ENCODE peak calls at places on chromosomes 1 and 21, in four cellular contexts. E is effector memory CD8-positive, alpha-beta T cell; D is stimulated activated CD4-positive, alpha-beta T cell treated with anti-CD3 and anti-CD28 coated beads, Interleukin-15, amount 100 ng/mL, for 24 hours; J is ascending aorta. W is an unnamed sample.

GRCh38 chr1:228194921-228195812 is 12.7 kb upstream of the OBSCN start:
- DNase-seq in E (no peak), D (no peak), J (no peak), W (no peak)

GRCh38 chr1:224959656-224960055 is 30.2 kb downstream of the DNAH14 start:
- DNase-seq in E (no peak), D (no peak), J (no peak), W (no peak)

GRCh38 chr1:192476802-192477298 is 98.7 kb upstream of the RGS1 start:
- DNase-seq in E (no peak), D (peak), J (no peak), W (no peak)

GRCh38 chr1:156310962-156311361 is 11.9 kb upstream of the VHLL start:
- DNase-seq in E (no peak), D (no peak), J (no peak), W (no peak)

GRCh38 chr1:218395916-218396315 is 50.8 kb downstream of the TGFB2 start:
- DNase-seq in E (no peak), D (no peak), J (no peak), W (no peak)

GRCh38 chr1:159030865-159031472 is 21.3 kb downstream of the IFI16 start:
- DNase-seq in E (no peak), D (no peak), J (no peak), W (no peak)

GRCh38 chr1:226626577-226626956 is 78.0 kb downstream of the STUM start:
- DNase-seq in E (peak), D (peak), J (peak), W (peak)

GRCh38 chr21:31176725-31177124 is 138.4 kb upstream of the KRTAP19-8 start:
- DNase-seq in E (no peak), D (no peak), J (no peak), W (no peak)

GRCh38 chr1:28512058-28512611 is 6.3 kb downstream of the RCC1 start:
- DNase-seq in E (no peak), D (peak), J (no peak), W (no peak)

GRCh38 chr1:180505732-180506335 is 3.5 kb upstream of the ACBD6 start:
- DNase-seq in E (no peak), D (no peak), J (no peak), W (no peak)

GRCh38 chr21:43316156-43316845 is 110.6 kb downstream of the SIK1 start:
- DNase-seq in E (no peak), D (no peak), J (no peak), W (no peak)

GRCh38 chr1:66436378-66437135 is 97.4 kb upstream of the SGIP1 start:
- DNase-seq in E (peak), D (peak), J (no peak), W (peak)

GRCh38 chr1:107687846-107688753 is 276.9 kb downstream of the VAV3 start:
- DNase-seq in E (no peak), D (no peak), J (no peak), W (no peak)

GRCh38 chr1:55428944-55429931 is 214.1 kb upstream of the USP24 start:
- DNase-seq in E (no peak), D (no peak), J (peak), W (no peak)

GRCh38 chr1:181910905-181911304 is 150.6 kb downstream of the ZNF648 start:
- DNase-seq in E (no peak), D (no peak), J (no peak), W (no peak)

GRCh38 chr1:31602081-31602480 is 15.4 kb upstream of the HCRTR1 start:
- DNase-seq in E (no peak), D (no peak), J (no peak), W (no peak)

GRCh38 chr1:63662056-63662836 is 69.0 kb downstream of the PGM1 start:
- DNase-seq in E (no peak), D (no peak), J (no peak), W (no peak)

GRCh38 chr21:45427331-45428271 is 22.6 kb downstream of the COL18A1 start:
- DNase-seq in E (no peak), D (no peak), J (peak), W (no peak)

GRCh38 chr1:209587778-209588177 is 4.3 kb downstream of the CAMK1G start:
- DNase-seq in E (no peak), D (no peak), J (no peak), W (no peak)

GRCh38 chr1:225474986-225475820 is 47.4 kb upstream of the LBR start:
- DNase-seq in E (peak), D (peak), J (no peak), W (peak)

GRCh38 chr1:6683434-6683833 is 18.2 kb downstream of the DNAJC11 start:
- DNase-seq in E (no peak), D (peak), J (no peak), W (no peak)

GRCh38 chr1:159927211-159927886 is 2.0 kb upstream of the TAGLN2 start:
- DNase-seq in E (no peak), D (no peak), J (no peak), W (no peak)

GRCh38 chr1:165355977-165356811 is at the start of gene LMX1A:
- DNase-seq in E (no peak), D (no peak), J (no peak), W (no peak)

GRCh38 chr1:58805716-58806571 is 22.1 kb upstream of the JUN start:
- DNase-seq in E (no peak), D (no peak), J (no peak), W (no peak)

GRCh38 chr1:164051791-164052190 is 507.2 kb upstream of the PBX1 start:
- DNase-seq in E (no peak), D (no peak), J (no peak), W (no peak)

GRCh38 chr1:160993544-160993943 is 27.4 kb downstream of the F11R start:
- DNase-seq in E (no peak), D (no peak), J (no peak), W (no peak)

GRCh38 chr1:219120625-219121544 is 52.8 kb upstream of the LYPLAL1 start:
- DNase-seq in E (no peak), D (no peak), J (no peak), W (no peak)

GRCh38 chr1:219505886-219506285 is 107.0 kb downstream of the ZC3H11B start:
- DNase-seq in E (no peak), D (no peak), J (no peak), W (no peak)

GRCh38 chr1:158809862-158810261 is 21.3 kb upstream of the MNDA start:
- DNase-seq in E (no peak), D (no peak), J (no peak), W (no peak)

GRCh38 chr1:121558514-121558913 is 373.7 kb downstream of the SRGAP2C start:
- DNase-seq in E (no peak), D (no peak), J (no peak), W (no peak)

GRCh38 chr21:34952701-34953100 is 96.4 kb downstream of the RUNX1 start:
- DNase-seq in E (no peak), D (no peak), J (no peak), W (no peak)

GRCh38 chr1:178051071-178051470 is 42.8 kb upstream of the RASAL2 start:
- DNase-seq in E (no peak), D (no peak), J (no peak), W (no peak)

GRCh38 chr1:72285074-72285425 is 2.7 kb upstream of the NEGR1 start:
- DNase-seq in E (no peak), D (no peak), J (no peak), W (no peak)

GRCh38 chr1:71919812-71920509 is 362.4 kb downstream of the NEGR1 start:
- DNase-seq in E (no peak), D (no peak), J (no peak), W (no peak)

GRCh38 chr1:156149374-156150106 is 3.8 kb upstream of the SEMA4A start:
- DNase-seq in E (no peak), D (no peak), J (no peak), W (no peak)

GRCh38 chr1:16075337-16076002 is 2.0 kb upstream of the FAM131C start:
- DNase-seq in E (no peak), D (no peak), J (peak), W (no peak)

GRCh38 chr1:147723691-147724323 is 36.6 kb downstream of the GJA5 start:
- DNase-seq in E (peak), D (peak), J (no peak), W (no peak)